ENCODE peak calls at places on chromosomes 3 and 15, in six cellular contexts. E is activated CD8-positive, alpha-beta memory T cell treated with anti-CD3 and anti-CD28 coated beads for 48 hours; J is NCI-H1436; A is T-helper 1 cell; Z is NCI-H446 treated with DMSO at 0.1 percent for 48 hours; F is stimulated activated effector memory CD8-positive, alpha-beta T cell treated with anti-CD3 and anti-CD28 coated beads, Interleukin-12 subunit alpha, Interleukin-12 subunit beta, amount 100 ng/mL, for 72 hours. X is an unnamed sample.
A peak's percentile ranks its signal among the peaks of the same experiment; 100 is the strongest.

GRCh38 chr3:50617096-50617791 is at the start of gene MAPKAPK3:
- DNase-seq in Z (no peak), F (peak; percentile 75), E (no peak), A (peak; percentile 30), J (no peak), X (no peak)

GRCh38 chr3:19060404-19060803 is 87.9 kb upstream of the KCNH8 start:
- DNase-seq in J (no peak), F (no peak), A (no peak), E (no peak), Z (no peak), X (no peak)

GRCh38 chr3:13932578-13933295 is 52.9 kb upstream of the WNT7A start:
- DNase-seq in E (no peak), J (no peak), F (no peak), Z (no peak), A (no peak), X (no peak)

GRCh38 chr15:56918907-56919707 is 663 bp downstream of the TCF12 start:
- DNase-seq in Z (no peak), F (peak; percentile 81), J (peak; percentile 24), E (peak; percentile 32), A (peak; percentile 39), X (peak; percentile 77)

GRCh38 chr3:7978104-7978457 is 523.5 kb upstream of the LMCD1 start:
- DNase-seq in E (no peak), J (peak; percentile 56), A (no peak), F (no peak), Z (no peak), X (no peak)

GRCh38 chr15:35958021-35958420 is 412.1 kb upstream of the DPH6 start:
- DNase-seq in J (peak; percentile 83), A (no peak), F (no peak), Z (peak; percentile 93), E (no peak), X (no peak)

GRCh38 chr3:114928989-114929620 is 218.0 kb downstream of the ZBTB20 start:
- DNase-seq in A (no peak), F (no peak), E (no peak), Z (no peak), J (no peak), X (no peak)

GRCh38 chr3:96416549-96417255 is 397.7 kb upstream of the EPHA6 start:
- DNase-seq in A (no peak), E (no peak), Z (no peak), J (no peak), F (no peak), X (no peak)

GRCh38 chr3:47678446-47679338 is 100.0 kb upstream of the CSPG5 start:
- DNase-seq in E (no peak), F (no peak), A (no peak), Z (no peak), J (no peak), X (no peak)

GRCh38 chr15:67373971-67374370 is 119.4 kb downstream of the IQCH start:
- DNase-seq in E (no peak), Z (no peak), J (no peak), F (no peak), A (no peak), X (no peak)

GRCh38 chr15:60346653-60347052 is 51.1 kb downstream of the ANXA2 start:
- DNase-seq in Z (no peak), F (no peak), J (no peak), E (no peak), A (no peak), X (no peak)

GRCh38 chr15:49902791-49903481 is 216.1 kb downstream of the ATP8B4 start:
- DNase-seq in A (no peak), Z (no peak), E (no peak), F (no peak), J (no peak), X (no peak)

GRCh38 chr3:129686941-129687340 is 80.5 kb upstream of the PLXND1 start:
- DNase-seq in A (no peak), F (no peak), J (peak; percentile 47), Z (no peak), E (no peak), X (no peak)

GRCh38 chr15:60020736-60021135 is 16.6 kb downstream of the FOXB1 start:
- DNase-seq in A (no peak), J (no peak), Z (no peak), E (no peak), F (no peak), X (no peak)

GRCh38 chr3:165830746-165831145 is 6.5 kb downstream of the BCHE start:
- DNase-seq in E (no peak), A (no peak), F (no peak), J (no peak), Z (no peak), X (no peak)

GRCh38 chr3:65669163-65669875 is 369.4 kb downstream of the MAGI1 start:
- DNase-seq in E (no peak), A (no peak), F (no peak), Z (no peak), J (no peak), X (no peak)

GRCh38 chr3:105527949-105528348 is 161.2 kb downstream of the ALCAM start:
- DNase-seq in Z (peak; percentile 9), A (no peak), E (no peak), F (no peak), J (peak; percentile 60), X (peak; percentile 17)

GRCh38 chr3:194536883-194537637 is 50.3 kb upstream of the ATP13A3 start:
- DNase-seq in Z (peak; percentile 33), F (no peak), A (no peak), J (peak; percentile 39), E (no peak), X (no peak)